ENCODE peak calls at places on chromosome 20, in four cellular contexts. I, H, Q and T are unnamed samples.

GRCh38 chr20:62533591-62534495 is 58.0 kb upstream of the GATA5 start:
- DNase-seq in Q (no peak), I (no peak), H (no peak), T (no peak)

GRCh38 chr20:51767018-51767866 is 948 bp downstream of the ATP9A start:
- DNase-seq in H (no peak), I (peak; percentile 92), Q (peak; percentile 87), T (peak; percentile 27)

GRCh38 chr20:53165452-53165851 is 193.3 kb downstream of the TSHZ2 start:
- DNase-seq in H (no peak), I (no peak), Q (no peak), T (no peak)

GRCh38 chr20:3400260-3401155 is 7.0 kb downstream of the DNAAF9 start:
- DNase-seq in Q (no peak), H (no peak), I (no peak), T (no peak)

GRCh38 chr20:33568378-33569289 is 78.7 kb downstream of the CBFA2T2 start:
- DNase-seq in I (no peak), H (no peak), Q (peak; percentile 99), T (no peak)

GRCh38 chr20:16761305-16761829 is 13.2 kb downstream of the OTOR start:
- DNase-seq in Q (peak; percentile 70), I (no peak), H (no peak), T (peak; percentile 61)

GRCh38 chr20:43537921-43538854 is 20.6 kb upstream of the SGK2 start:
- DNase-seq in H (no peak), I (peak; percentile 87), Q (peak; percentile 28), T (peak; percentile 49)

GRCh38 chr20:53080969-53081871 is 109.1 kb downstream of the TSHZ2 start:
- DNase-seq in Q (no peak), H (no peak), I (no peak), T (no peak)

GRCh38 chr20:46164166-46164565 is 46.1 kb downstream of the CD40 start:
- DNase-seq in Q (no peak), I (no peak), H (no peak), T (no peak)

GRCh38 chr20:24695529-24696225 is 226.2 kb downstream of the SYNDIG1 start:
- DNase-seq in Q (no peak), H (no peak), I (no peak), T (no peak)

GRCh38 chr20:47456952-47457724 is 44.5 kb upstream of the NCOA3 start:
- DNase-seq in I (no peak), H (no peak), Q (no peak), T (no peak)

GRCh38 chr20:62215020-62215990 is 4.8 kb downstream of the HRH3 start:
- DNase-seq in I (no peak), Q (no peak), H (no peak), T (no peak)

GRCh38 chr20:63574156-63574828 is at the start of gene HELZ2:
- DNase-seq in I (peak; percentile 95), H (no peak), Q (peak; percentile 14), T (peak; percentile 63)

GRCh38 chr20:64116541-64117423 is 9.4 kb upstream of the NPBWR2 start:
- DNase-seq in I (peak; percentile 77), Q (no peak), H (no peak), T (no peak)

GRCh38 chr20:58650181-58650775 is 805 bp upstream of the STX16 start:
- DNase-seq in H (no peak), I (no peak), Q (no peak), T (no peak)

GRCh38 chr20:35820715-35821114 is 48.9 kb downstream of the PHF20 start:
- DNase-seq in H (no peak), Q (no peak), I (no peak), T (no peak)

GRCh38 chr20:49391404-49392245 is 90.8 kb downstream of the KCNB1 start:
- DNase-seq in H (no peak), I (no peak), Q (no peak), T (no peak)

GRCh38 chr20:10508060-10508459 is 73.0 kb downstream of the SLX4IP start:
- DNase-seq in I (no peak), H (no peak), Q (no peak), T (no peak)

GRCh38 chr20:43953919-43954617 is 39.4 kb downstream of the TOX2 start:
- DNase-seq in Q (no peak), I (no peak), H (no peak), T (no peak)

GRCh38 chr20:4951299-4951698 is 50.0 kb downstream of the SLC23A2 start:
- DNase-seq in Q (no peak), I (no peak), H (peak; percentile 27), T (no peak)

GRCh38 chr20:57388953-57389694 is 2.1 kb upstream of the RBM38 start:
- DNase-seq in H (no peak), Q (no peak), I (no peak), T (peak; percentile 68)